ENCODE peak calls at places on chromosomes 2 and 18, in eight cellular contexts. One of them, this sample, is unnamed.

GRCh38 chr2:15681089-15681885 is 89.6 kb downstream of the DDX1 start:
- DNase-seq in lower lobe of right lung: no peak
- DNase-seq in SK-MEL-5: no peak
- DNase-seq in HL-60: no peak
- DNase-seq in stimulated activated naive B cell treated with anti-CD40 and anti-IgM and Interleukin-4, amounts not matched to agents 10 μg/mL and 1 μg/mL and 100 μg/mL, for 72 hours: no peak
- DNase-seq in fibroblast of mammary gland: no peak
- DNase-seq in CD4-positive, alpha-beta T cell: no peak
- DNase-seq in cardiac fibroblast: no peak
- DNase-seq in this sample: no peak

GRCh38 chr2:182068811-182069210 is 83.2 kb downstream of the PPP1R1C start:
- DNase-seq in stimulated activated naive B cell treated with anti-CD40 and anti-IgM and Interleukin-4, amounts not matched to agents 10 μg/mL and 1 μg/mL and 100 μg/mL, for 72 hours: no peak
- DNase-seq in fibroblast of mammary gland: no peak
- DNase-seq in SK-MEL-5: no peak
- DNase-seq in HL-60: no peak
- DNase-seq in cardiac fibroblast: peak; percentile 17
- DNase-seq in lower lobe of right lung: no peak
- DNase-seq in CD4-positive, alpha-beta T cell: no peak
- DNase-seq in this sample: no peak

GRCh38 chr18:50038448-50038847 is 156.5 kb downstream of the MYO5B start:
- DNase-seq in SK-MEL-5: peak; percentile 2
- DNase-seq in CD4-positive, alpha-beta T cell: no peak
- DNase-seq in cardiac fibroblast: peak; percentile 19
- DNase-seq in lower lobe of right lung: no peak
- DNase-seq in stimulated activated naive B cell treated with anti-CD40 and anti-IgM and Interleukin-4, amounts not matched to agents 10 μg/mL and 1 μg/mL and 100 μg/mL, for 72 hours: no peak
- DNase-seq in HL-60: no peak
- DNase-seq in fibroblast of mammary gland: no peak
- DNase-seq in this sample: no peak

GRCh38 chr18:25345432-25345831 is 6.5 kb downstream of the ZNF521 start:
- DNase-seq in cardiac fibroblast: peak; percentile 11
- DNase-seq in stimulated activated naive B cell treated with anti-CD40 and anti-IgM and Interleukin-4, amounts not matched to agents 10 μg/mL and 1 μg/mL and 100 μg/mL, for 72 hours: no peak
- DNase-seq in SK-MEL-5: no peak
- DNase-seq in CD4-positive, alpha-beta T cell: no peak
- DNase-seq in lower lobe of right lung: no peak
- DNase-seq in fibroblast of mammary gland: peak; percentile 46
- DNase-seq in HL-60: no peak
- DNase-seq in this sample: peak; percentile 8

GRCh38 chr2:80303825-80304521 is 579 bp downstream of the LRRTM1 start:
- DNase-seq in SK-MEL-5: no peak
- DNase-seq in fibroblast of mammary gland: no peak
- DNase-seq in CD4-positive, alpha-beta T cell: no peak
- DNase-seq in HL-60: no peak
- DNase-seq in stimulated activated naive B cell treated with anti-CD40 and anti-IgM and Interleukin-4, amounts not matched to agents 10 μg/mL and 1 μg/mL and 100 μg/mL, for 72 hours: no peak
- DNase-seq in cardiac fibroblast: no peak
- DNase-seq in lower lobe of right lung: no peak
- DNase-seq in this sample: no peak

GRCh38 chr2:71637168-71637567 is 183.8 kb downstream of the DYSF start:
- DNase-seq in SK-MEL-5: no peak
- DNase-seq in lower lobe of right lung: no peak
- DNase-seq in HL-60: peak; percentile 46
- DNase-seq in cardiac fibroblast: no peak
- DNase-seq in CD4-positive, alpha-beta T cell: no peak
- DNase-seq in fibroblast of mammary gland: no peak
- DNase-seq in stimulated activated naive B cell treated with anti-CD40 and anti-IgM and Interleukin-4, amounts not matched to agents 10 μg/mL and 1 μg/mL and 100 μg/mL, for 72 hours: no peak
- DNase-seq in this sample: no peak

GRCh38 chr18:54883816-54884604 is 55.7 kb downstream of the RAB27B start:
- DNase-seq in SK-MEL-5: no peak
- DNase-seq in lower lobe of right lung: no peak
- DNase-seq in fibroblast of mammary gland: no peak
- DNase-seq in HL-60: no peak
- DNase-seq in stimulated activated naive B cell treated with anti-CD40 and anti-IgM and Interleukin-4, amounts not matched to agents 10 μg/mL and 1 μg/mL and 100 μg/mL, for 72 hours: no peak
- DNase-seq in CD4-positive, alpha-beta T cell: no peak
- DNase-seq in cardiac fibroblast: no peak
- DNase-seq in this sample: no peak

GRCh38 chr2:85106489-85107180 is 26.6 kb upstream of the TCF7L1 start:
- DNase-seq in lower lobe of right lung: no peak
- DNase-seq in CD4-positive, alpha-beta T cell: no peak
- DNase-seq in cardiac fibroblast: peak; percentile 74
- DNase-seq in stimulated activated naive B cell treated with anti-CD40 and anti-IgM and Interleukin-4, amounts not matched to agents 10 μg/mL and 1 μg/mL and 100 μg/mL, for 72 hours: no peak
- DNase-seq in SK-MEL-5: no peak
- DNase-seq in HL-60: no peak
- DNase-seq in fibroblast of mammary gland: peak; percentile 54
- DNase-seq in this sample: peak; percentile 81

This sample was measured in HFFc6.